ENCODE peak calls at places on chromosomes 2 and 18, in ten cellular contexts. V is foreskin fibroblast, O is thyroid gland, N is cardiac muscle cell, F is SK-N-SH, Y is progenitor cell of endocrine pancreas, S is brain microvascular endothelial cell, G is astrocyte of the spinal cord, E is LNCaP clone FGC, U is GM13977. L is an unnamed sample.

GRCh38 chr18:50034029-50034428 is 160.9 kb downstream of the MYO5B start:
- DNase-seq in V (no peak), O (no peak), N (no peak), F (no peak), Y (no peak), S (no peak), G (no peak), E (no peak), U (no peak), L (no peak)

GRCh38 chr2:233419626-233420431 is 65.5 kb downstream of the DGKD start:
- DNase-seq in V (peak), O (no peak), N (peak), F (no peak), Y (no peak), S (no peak), G (no peak), E (no peak), U (no peak), L (peak)

GRCh38 chr2:128448331-128449225 is 129.9 kb upstream of the HS6ST1 start:
- DNase-seq in V (no peak), O (no peak), N (no peak), F (no peak), Y (peak), S (no peak), G (no peak), E (no peak), U (no peak), L (peak)

GRCh38 chr2:65265090-65266045 is 37.7 kb downstream of the ACTR2 start:
- DNase-seq in V (peak), O (no peak), N (peak), F (peak), Y (no peak), S (peak), G (peak), E (peak), U (no peak), L (no peak)

GRCh38 chr2:120935339-120936313 is 200.0 kb downstream of the GLI2 start:
- DNase-seq in V (peak), O (no peak), N (peak), F (no peak), Y (peak), S (peak), G (peak), E (peak), U (no peak), L (no peak)

GRCh38 chr2:20617081-20617575 is 33.8 kb downstream of the HS1BP3 start:
- DNase-seq in V (no peak), O (peak), N (peak), F (peak), Y (no peak), S (no peak), G (no peak), E (no peak), U (no peak), L (peak)

GRCh38 chr2:100017633-100018032 is 124.8 kb downstream of the AFF3 start:
- DNase-seq in V (peak), O (no peak), N (no peak), F (no peak), Y (no peak), S (no peak), G (peak), E (no peak), U (no peak), L (no peak)

GRCh38 chr2:201768918-201769317 is 11.8 kb downstream of the ALS2 start:
- DNase-seq in V (peak), O (no peak), N (peak), F (no peak), Y (no peak), S (peak), G (peak), E (no peak), U (no peak), L (no peak)

GRCh38 chr2:231701456-231702373 is 6.6 kb upstream of the PTMA start:
- DNase-seq in V (peak), O (peak), N (peak), F (no peak), Y (no peak), S (no peak), G (peak), E (no peak), U (no peak), L (no peak)

GRCh38 chr18:13136689-13137040 is 81.9 kb upstream of the LDLRAD4 start:
- DNase-seq in V (no peak), O (peak), N (peak), F (peak), Y (no peak), S (no peak), G (peak), E (no peak), U (peak), L (no peak)

GRCh38 chr2:205995260-205995659 is 90.7 kb downstream of the INO80D start:
- DNase-seq in V (no peak), O (no peak), N (no peak), F (no peak), Y (no peak), S (no peak), G (no peak), E (no peak), U (no peak), L (no peak)

GRCh38 chr18:62617793-62618591 is 95.2 kb downstream of the ZCCHC2 start:
- DNase-seq in V (no peak), O (no peak), N (peak), F (no peak), Y (no peak), S (no peak), G (no peak), E (no peak), U (no peak), L (no peak)

GRCh38 chr2:174312581-174313234 is 22.0 kb upstream of the SP9 start:
- DNase-seq in V (no peak), O (no peak), N (peak), F (no peak), Y (no peak), S (no peak), G (no peak), E (peak), U (no peak), L (no peak)

GRCh38 chr2:5549061-5549601 is 143.1 kb upstream of the SOX11 start:
- DNase-seq in V (no peak), O (peak), N (no peak), F (no peak), Y (no peak), S (peak), G (peak), E (no peak), U (no peak), L (no peak)

GRCh38 chr2:128642316-128642715 is 323.6 kb upstream of the HS6ST1 start:
- DNase-seq in V (no peak), O (no peak), N (no peak), F (no peak), Y (peak), S (no peak), G (no peak), E (no peak), U (no peak), L (peak)

GRCh38 chr2:27231921-27232320 is 14.8 kb downstream of the CAD start:
- DNase-seq in V (no peak), O (no peak), N (no peak), F (no peak), Y (no peak), S (no peak), G (no peak), E (no peak), U (no peak), L (no peak)

GRCh38 chr18:63970803-63971191 is 916 bp downstream of the SERPINB8 start:
- DNase-seq in V (peak), O (peak), N (peak), F (no peak), Y (peak), S (no peak), G (no peak), E (no peak), U (no peak), L (peak)

DNA sequence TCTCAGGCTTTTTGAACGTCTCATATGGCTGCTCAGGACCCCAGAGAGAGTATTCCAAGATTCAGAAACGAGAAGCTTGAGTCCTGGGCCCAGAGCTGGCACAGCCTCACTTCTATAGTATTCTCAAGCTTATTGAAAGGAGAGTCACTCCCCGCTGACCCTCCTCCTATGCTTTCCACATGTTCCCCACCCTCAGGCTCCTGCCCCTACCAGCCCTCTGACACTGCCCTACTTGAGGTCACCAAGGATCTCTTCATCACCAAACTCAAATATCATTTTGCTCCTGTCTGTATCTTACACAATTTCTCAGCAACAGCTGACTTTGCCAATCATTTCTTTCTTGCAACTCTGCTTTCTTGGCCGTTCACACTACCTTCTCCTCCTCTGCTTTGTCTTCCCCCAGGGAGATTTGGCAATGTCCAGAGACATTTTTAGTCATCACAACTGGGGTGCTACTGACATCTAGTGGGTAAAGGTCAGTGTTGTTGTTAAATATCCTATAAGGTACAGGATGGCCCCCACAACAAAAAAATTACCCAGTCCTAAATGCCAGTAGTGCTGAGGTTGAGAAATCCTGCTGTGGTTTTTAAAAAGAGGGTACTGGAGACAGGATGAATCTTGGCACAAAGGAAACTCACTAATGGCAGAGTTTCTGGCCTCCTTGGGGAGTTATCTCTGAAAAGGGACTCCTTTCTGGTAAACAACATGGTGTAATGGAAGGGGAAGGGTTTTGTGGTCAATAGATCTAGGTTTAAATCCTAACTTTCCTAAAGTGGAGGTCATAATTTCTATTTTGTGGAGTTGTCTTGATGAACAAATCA is 26.9 kb upstream of the INSIG2 start:
- DNase-seq in V (peak), O (no peak), N (peak), F (peak), Y (no peak), S (peak), G (peak), E (no peak), U (peak), L (no peak)
- TF ChIP-seq CTCF in V (peak), O (no peak), N (peak), F (peak), Y (peak), S (peak), G (peak), E (peak), U (peak), L (no peak)

DNA sequence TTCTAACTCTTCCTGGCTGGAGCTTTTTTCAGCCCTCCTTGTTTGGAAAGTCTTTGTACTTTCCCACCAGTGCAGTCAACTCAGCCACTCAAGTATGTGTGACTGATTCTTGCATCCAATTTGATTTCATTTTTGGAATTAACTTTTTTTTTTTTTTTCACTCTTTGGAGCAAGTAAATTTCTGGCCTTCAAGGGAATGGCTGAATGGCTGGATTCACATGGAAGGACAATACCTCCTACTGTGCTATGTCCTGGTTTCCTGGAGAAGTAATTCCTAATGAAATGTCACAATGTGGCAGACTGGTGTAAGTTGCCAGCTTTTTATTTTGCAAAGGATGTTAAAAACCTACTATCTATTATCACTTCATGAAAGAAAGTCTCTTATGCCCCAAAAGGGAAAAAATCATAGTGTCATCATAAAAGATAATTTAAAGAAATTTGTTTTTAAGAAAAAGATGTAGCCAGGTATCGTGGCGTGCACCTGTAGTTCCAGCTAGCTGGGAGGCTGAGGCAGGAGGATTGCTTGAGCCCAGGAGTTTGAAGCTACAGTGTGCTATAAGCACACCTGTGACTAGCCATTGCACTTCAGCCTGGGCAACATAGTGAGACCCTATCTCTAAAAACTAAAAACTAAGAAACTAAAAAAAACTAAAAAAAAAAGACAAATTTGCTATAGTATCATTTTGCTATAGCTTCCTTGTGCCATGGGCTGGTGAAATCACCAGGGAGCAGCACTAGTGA is 76.1 kb upstream of the ZFP36L2 start:
- DNase-seq in V (no peak), O (peak), N (no peak), F (no peak), Y (no peak), S (no peak), G (no peak), E (no peak), U (no peak), L (no peak)
- TF ChIP-seq CTCF in V (no peak), O (no peak), N (no peak), F (no peak), Y (no peak), S (no peak), G (no peak), E (no peak), U (no peak), L (no peak)

GRCh38 chr2:84865181-84865783 is 15.6 kb downstream of the TRABD2A start:
- DNase-seq in V (peak), O (no peak), N (peak), F (no peak), Y (no peak), S (no peak), G (peak), E (peak), U (peak), L (no peak)
- TF ChIP-seq CTCF in V (no peak), O (no peak), N (no peak), F (peak), Y (no peak), S (no peak), G (no peak), E (peak), U (peak), L (no peak)

GRCh38 chr18:69483574-69483973 is 82.9 kb downstream of the DOK6 start:
- DNase-seq in V (no peak), O (no peak), N (no peak), F (no peak), Y (no peak), S (no peak), G (no peak), E (no peak), U (no peak), L (no peak)
- TF ChIP-seq CTCF in V (no peak), O (no peak), N (no peak), F (no peak), Y (no peak), S (no peak), G (no peak), E (no peak), U (no peak), L (no peak)

GRCh38 chr2:148020358-148021058 is at the start of gene ORC4:
- DNase-seq in V (peak), O (peak), N (peak), F (peak), Y (peak), S (peak), G (peak), E (peak), U (peak), L (peak)
- TF ChIP-seq CTCF in V (peak), O (peak), N (peak), F (peak), Y (peak), S (peak), G (peak), E (peak), U (peak), L (peak)

L was measured in ascending aorta.